ENCODE peak calls at places on chromosomes 12 and 14, in five cellular contexts. W is stimulated activated CD8-positive, alpha-beta memory T cell treated with anti-CD3 and anti-CD28 coated beads, Interleukin-15, amount 100 ng/mL, for 24 hours; Y is GM20000; O is NCI-H187; E is stimulated activated CD4-positive, alpha-beta T cell treated with anti-CD3 and anti-CD28 coated beads, Interleukin-2, amount 100 ng/mL, for 48 hours. M is an unnamed sample.

GRCh38 chr12:94875525-94875924 is 128.0 kb downstream of the NDUFA12 start:
- DNase-seq in O (no peak), E (no peak), Y (peak; percentile 76), W (no peak), M (peak; percentile 88)

GRCh38 chr14:85764809-85765208 is 234.9 kb downstream of the FLRT2 start:
- DNase-seq in O (no peak), E (no peak), Y (no peak), W (no peak), M (no peak)

GRCh38 chr12:90167501-90167900 is 458.9 kb upstream of the ATP2B1 start:
- DNase-seq in Y (no peak), O (no peak), E (no peak), W (no peak), M (no peak)

GRCh38 chr14:32076278-32077080 is 625 bp upstream of the ARHGAP5 start:
- DNase-seq in O (peak; percentile 97), W (peak; percentile 65), E (peak; percentile 79), Y (peak; percentile 85), M (no peak)

GRCh38 chr14:72480465-72481243 is 413.2 kb downstream of the DPF3 start:
- DNase-seq in O (no peak), Y (no peak), W (no peak), E (no peak), M (no peak)

GRCh38 chr12:25083211-25083610 is 111.7 kb downstream of the DNAI7 start:
- DNase-seq in O (no peak), W (no peak), Y (no peak), E (no peak), M (no peak)

GRCh38 chr12:124030510-124030909 is 57.5 kb downstream of the ZNF664 start:
- DNase-seq in Y (no peak), E (no peak), O (no peak), W (no peak), M (no peak)

GRCh38 chr14:86420131-86420530 is 890.2 kb downstream of the FLRT2 start:
- DNase-seq in Y (no peak), W (no peak), E (no peak), O (no peak), M (no peak)

GRCh38 chr12:107616941-107617340 is 68.7 kb upstream of the PWP1 start:
- DNase-seq in O (no peak), Y (no peak), E (no peak), W (no peak), M (no peak)

GRCh38 chr12:123532808-123533649 is 490 bp downstream of the RILPL1 start:
- DNase-seq in O (no peak), W (no peak), E (no peak), Y (no peak), M (no peak)

GRCh38 chr12:30692470-30692869 is 3.2 kb downstream of the IPO8 start:
- DNase-seq in Y (no peak), E (no peak), O (no peak), W (no peak), M (no peak)